ENCODE peak calls at places on chromosomes 7 and 10, in seven cellular contexts. S is A549, K is psoas muscle, G is heart left ventricle, H is suprapubic skin, Q is brain microvascular endothelial cell, E is osteoblast. F is an unnamed sample.

GRCh38 chr7:41007351-41007751 is 695.5 kb downstream of the INHBA start:
- DNase-seq in S (no peak), K (no peak), G (no peak), H (no peak), Q (peak; percentile 33), E (peak; percentile 25), F (peak; percentile 60)

GRCh38 chr7:1666779-1667565 is 3.1 kb upstream of the ELFN1 start:
- DNase-seq in S (peak; percentile 62), K (peak; percentile 48), G (no peak), H (peak; percentile 74), Q (no peak), E (peak; percentile 98), F (no peak)

GRCh38 chr10:97820305-97820704 is 29.3 kb upstream of the GOLGA7B start:
- DNase-seq in S (no peak), K (no peak), G (no peak), H (no peak), Q (no peak), E (no peak), F (no peak)

GRCh38 chr7:100799037-100799896 is 28.1 kb downstream of the EPHB4 start:
- DNase-seq in S (peak; percentile 55), K (no peak), G (peak; percentile 57), H (no peak), Q (peak; percentile 26), E (peak; percentile 85), F (peak; percentile 59)

GRCh38 chr7:43362652-43363428 is 220.1 kb upstream of the STK17A start:
- DNase-seq in S (no peak), K (peak; percentile 66), G (no peak), H (no peak), Q (no peak), E (no peak), F (peak; percentile 81)

GRCh38 chr10:113961261-113961938 is 82.3 kb upstream of the ADRB1 start:
- DNase-seq in S (no peak), K (no peak), G (no peak), H (no peak), Q (no peak), E (no peak), F (no peak)

GRCh38 chr7:975702-976473 is 539 bp upstream of the COX19 start:
- DNase-seq in S (no peak), K (no peak), G (no peak), H (no peak), Q (no peak), E (no peak), F (no peak)

GRCh38 chr7:16711730-16712129 is 41.8 kb upstream of the TSPAN13 start:
- DNase-seq in S (no peak), K (no peak), G (no peak), H (no peak), Q (no peak), E (no peak), F (peak; percentile 62)

GRCh38 chr7:112571852-112572607 is 91.2 kb downstream of the LSMEM1 start:
- DNase-seq in S (no peak), K (no peak), G (no peak), H (no peak), Q (no peak), E (no peak), F (no peak)

GRCh38 chr10:11667756-11668155 is 56.3 kb upstream of the USP6NL start:
- DNase-seq in S (no peak), K (no peak), G (no peak), H (peak; percentile 16), Q (no peak), E (no peak), F (no peak)

GRCh38 chr7:139362302-139362701 is 2.6 kb downstream of the LUC7L2 start:
- DNase-seq in S (no peak), K (no peak), G (no peak), H (no peak), Q (no peak), E (no peak), F (no peak)

GRCh38 chr7:43004076-43004475 is 71.9 kb downstream of the MRPL32 start:
- DNase-seq in S (no peak), K (no peak), G (no peak), H (no peak), Q (peak; percentile 47), E (no peak), F (peak; percentile 5)

GRCh38 chr10:69490876-69491275 is 39.6 kb downstream of the TSPAN15 start:
- DNase-seq in S (no peak), K (no peak), G (no peak), H (no peak), Q (no peak), E (no peak), F (no peak)

GRCh38 chr7:29141981-29142380 is 4.4 kb downstream of the CPVL start:
- DNase-seq in S (no peak), K (no peak), G (no peak), H (no peak), Q (no peak), E (peak; percentile 81), F (no peak)

GRCh38 chr10:86368987-86369386 is 2.4 kb upstream of the GRID1 start:
- DNase-seq in S (no peak), K (no peak), G (no peak), H (peak; percentile 24), Q (no peak), E (no peak), F (no peak)

GRCh38 chr7:18206331-18206730 is 178.7 kb upstream of the PRPS1L1 start:
- DNase-seq in S (no peak), K (no peak), G (no peak), H (no peak), Q (no peak), E (no peak), F (no peak)

GRCh38 chr7:107995184-107996071 is 7.5 kb downstream of the LAMB1 start:
- DNase-seq in S (peak; percentile 49), K (no peak), G (peak; percentile 67), H (no peak), Q (peak; percentile 97), E (peak; percentile 81), F (peak; percentile 72)

GRCh38 chr10:3248526-3249255 is 76.1 kb upstream of the PITRM1 start:
- DNase-seq in S (peak; percentile 69), K (no peak), G (no peak), H (no peak), Q (peak; percentile 85), E (peak; percentile 95), F (peak; percentile 94)

GRCh38 chr10:35448687-35449662 is 112.7 kb downstream of the CCNY start:
- DNase-seq in S (no peak), K (no peak), G (peak; percentile 55), H (no peak), Q (no peak), E (no peak), F (no peak)

GRCh38 chr10:101766753-101767599 is 8.9 kb downstream of the FGF8 start:
- DNase-seq in S (no peak), K (no peak), G (no peak), H (peak; percentile 72), Q (no peak), E (peak; percentile 83), F (no peak)

GRCh38 chr10:128064615-128065580 is 61.3 kb downstream of the MKI67 start:
- DNase-seq in S (no peak), K (peak; percentile 87), G (peak; percentile 70), H (peak; percentile 84), Q (peak; percentile 57), E (peak; percentile 92), F (peak; percentile 89)

DNA sequence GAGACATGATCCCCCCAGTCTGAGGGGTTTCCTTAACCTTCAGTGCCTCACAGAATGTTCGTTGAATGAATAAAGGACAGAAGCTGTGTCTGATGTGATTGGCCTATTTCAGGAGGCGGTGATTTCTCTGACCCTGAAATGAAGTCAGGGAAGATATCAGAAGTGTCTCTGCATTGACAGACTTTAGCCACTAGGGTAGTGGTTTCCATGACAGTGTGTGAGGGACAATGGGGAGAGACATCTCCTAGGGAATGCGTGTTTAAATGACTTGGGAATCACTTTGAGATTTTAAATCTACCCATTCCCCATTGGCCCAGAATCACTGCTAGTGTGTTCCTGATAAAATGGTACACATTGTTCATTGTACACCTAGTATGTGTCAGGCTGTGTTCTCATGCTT is 132.0 kb downstream of the CFAP58 start:
- DNase-seq in S (peak; percentile 15), K (no peak), G (no peak), H (no peak), Q (no peak), E (no peak), F (no peak)
- TF ChIP-seq CTCF in S (no peak), K (no peak), G (no peak), H (no peak), Q (peak; percentile 23), E (peak; percentile 9), F (no peak)

GRCh38 chr7:135245826-135246825 is 12.5 kb downstream of the STRA8 start:
- DNase-seq in S (no peak), K (no peak), G (no peak), H (no peak), Q (no peak), E (no peak), F (no peak)

GRCh38 chr7:135248546-135248945 is 14.9 kb downstream of the STRA8 start:
- DNase-seq in S (no peak), K (no peak), G (no peak), H (no peak), Q (no peak), E (no peak), F (no peak)

GRCh38 chr7:135245226-135245625 is 11.6 kb downstream of the STRA8 start:
- DNase-seq in S (no peak), K (no peak), G (no peak), H (no peak), Q (no peak), E (no peak), F (no peak)

GRCh38 chr7:135249901-135250300 is 16.3 kb downstream of the STRA8 start:
- DNase-seq in S (no peak), K (no peak), G (no peak), H (no peak), Q (no peak), E (no peak), F (no peak)

DNA sequence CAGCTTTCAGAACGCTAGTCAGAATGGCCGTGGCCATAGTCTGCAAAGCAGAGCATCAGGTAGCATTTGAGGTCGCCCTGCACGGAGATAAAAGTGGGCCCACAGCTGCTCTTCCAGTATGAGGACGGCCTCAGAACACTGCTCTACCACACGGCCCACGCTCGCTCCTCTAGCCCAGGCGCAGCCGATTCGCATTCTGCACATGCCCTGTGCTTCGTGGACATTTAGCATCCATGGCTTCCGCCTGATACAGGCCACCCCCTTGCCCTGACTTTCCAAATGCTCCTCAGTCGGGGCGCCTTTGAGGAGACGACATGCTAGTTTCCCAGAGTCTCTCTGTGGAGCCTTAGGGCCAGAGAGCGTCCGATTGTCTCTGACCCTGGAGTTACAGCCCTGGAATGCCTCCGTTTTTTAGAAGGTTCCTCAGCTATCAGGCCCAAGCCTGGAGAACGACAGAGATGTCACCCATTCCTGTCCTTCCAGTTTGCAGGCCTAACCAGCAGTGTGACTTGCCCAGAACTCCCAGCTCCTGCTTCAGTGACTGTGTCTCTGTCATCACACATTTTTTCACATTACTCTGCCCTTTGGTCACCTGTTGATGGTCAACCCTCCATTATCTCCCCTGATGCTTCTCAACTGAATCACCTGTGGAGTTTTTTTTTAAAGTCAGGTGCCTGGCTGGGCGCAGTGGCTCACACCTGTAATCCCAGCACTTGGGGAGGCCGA is 14.3 kb downstream of the STRA8 start:
- DNase-seq in S (no peak), K (no peak), G (no peak), H (no peak), Q (no peak), E (no peak), F (no peak)
- H3K4me3 ChIP-seq in S (no peak overlapping the region), K (no peak overlapping the region), G (no peak overlapping the region), H (no peak overlapping the region), Q (no peak overlapping the region), E (no peak overlapping the region), F (no peak overlapping the region)

GRCh38 chr7:95723583-95724180 is 48.7 kb upstream of the DYNC1I1 start:
- DNase-seq in S (peak; percentile 51), K (no peak), G (peak; percentile 16), H (no peak), Q (peak; percentile 48), E (peak; percentile 86), F (peak; percentile 62)
- TF ChIP-seq CTCF in S (peak; percentile 66), K (peak; percentile 38), G (peak; percentile 57), H (peak; percentile 24), Q (peak; percentile 67), E (peak; percentile 52), F (peak; percentile 63)

GRCh38 chr7:123752534-123752933 is 3.7 kb upstream of the WASL start:
- DNase-seq in S (no peak), K (no peak), G (no peak), H (no peak), Q (no peak), E (no peak), F (no peak)
- H3K4me3 ChIP-seq in S (no peak overlapping the region), K (no peak overlapping the region), G (no peak overlapping the region), H (no peak overlapping the region), Q (no peak overlapping the region), E (no peak overlapping the region), F (no peak overlapping the region)